ENCODE peak calls at places on chromosomes 3 and 15, in eight cellular contexts. B is right atrium auricular region, R is foreskin fibroblast, A is transverse colon, N is cardiac muscle cell, I is heart left ventricle, O is fibroblast of villous mesenchyme, L is A549. M is an unnamed sample.
A peak's percentile ranks its signal among the peaks of the same experiment; 100 is the strongest.

GRCh38 chr3:174329321-174329720 is 529.8 kb upstream of the NAALADL2 start:
- DNase-seq in B (no peak), R (peak; percentile 75), A (no peak), N (peak; percentile 55), I (no peak), O (no peak), L (no peak), M (peak; percentile 49)

GRCh38 chr15:51281368-51281967 is 56.9 kb downstream of the CYP19A1 start:
- DNase-seq in B (peak; percentile 74), R (peak; percentile 73), A (peak; percentile 62), N (peak; percentile 76), I (peak; percentile 57), O (peak; percentile 69), L (peak; percentile 65), M (peak; percentile 53)

GRCh38 chr15:58212909-58213526 is 74.8 kb downstream of the AQP9 start:
- DNase-seq in B (no peak), R (peak; percentile 71), A (no peak), N (peak; percentile 73), I (no peak), O (peak; percentile 56), L (peak; percentile 76), M (peak; percentile 46)

GRCh38 chr3:142318331-142318730 is 92.9 kb upstream of the GK5 start:
- DNase-seq in B (no peak), R (no peak), A (no peak), N (no peak), I (no peak), O (no peak), L (no peak), M (peak; percentile 20)

GRCh38 chr3:128487813-128488635 is 5.0 kb downstream of the GATA2 start:
- DNase-seq in B (peak; percentile 93), R (peak; percentile 95), A (peak; percentile 60), N (peak; percentile 93), I (peak; percentile 94), O (peak; percentile 93), L (peak; percentile 83), M (peak; percentile 70)

GRCh38 chr3:12799525-12800440 is 3.3 kb downstream of the CAND2 start:
- DNase-seq in B (no peak), R (no peak), A (no peak), N (no peak), I (no peak), O (no peak), L (no peak), M (no peak)

GRCh38 chr3:127012091-127012490 is 29.2 kb downstream of the PLXNA1 start:
- DNase-seq in B (no peak), R (no peak), A (no peak), N (peak; percentile 16), I (no peak), O (peak; percentile 13), L (no peak), M (no peak)

GRCh38 chr3:39639344-39640236 is 169.8 kb upstream of the MYRIP start:
- DNase-seq in B (peak; percentile 59), R (peak; percentile 97), A (no peak), N (peak; percentile 94), I (no peak), O (peak; percentile 91), L (peak; percentile 91), M (peak; percentile 93)

GRCh38 chr15:43133429-43134156 is at the start of gene TMEM62:
- DNase-seq in B (peak; percentile 85), R (peak; percentile 73), A (peak; percentile 92), N (peak; percentile 57), I (peak; percentile 87), O (peak; percentile 60), L (peak; percentile 68), M (peak; percentile 57)

GRCh38 chr3:9878700-9879099 is 1.4 kb downstream of the CIDEC start:
- DNase-seq in B (no peak), R (no peak), A (peak; percentile 72), N (peak; percentile 58), I (no peak), O (peak; percentile 13), L (peak; percentile 74), M (no peak)

GRCh38 chr3:63228677-63229076 is 49.4 kb upstream of the SYNPR start:
- DNase-seq in B (no peak), R (peak; percentile 64), A (no peak), N (peak; percentile 49), I (no peak), O (peak; percentile 37), L (peak; percentile 19), M (peak; percentile 31)

GRCh38 chr3:125087768-125088391 is 32.1 kb upstream of the HEG1 start:
- DNase-seq in B (no peak), R (peak; percentile 54), A (no peak), N (peak; percentile 53), I (no peak), O (peak; percentile 40), L (no peak), M (peak; percentile 49)

GRCh38 chr3:196128172-196128843 is 46.4 kb upstream of the TFRC start:
- DNase-seq in B (no peak), R (no peak), A (no peak), N (no peak), I (no peak), O (no peak), L (no peak), M (no peak)

GRCh38 chr15:76963596-76963995 is 31.3 kb upstream of the PSTPIP1 start:
- DNase-seq in B (no peak), R (no peak), A (no peak), N (no peak), I (no peak), O (no peak), L (no peak), M (no peak)

GRCh38 chr3:10389341-10389740 is 68.4 kb upstream of the SEC13 start:
- DNase-seq in B (no peak), R (no peak), A (no peak), N (no peak), I (no peak), O (no peak), L (no peak), M (no peak)

GRCh38 chr3:111694471-111694870 is 99.3 kb upstream of the ZBED2 start:
- DNase-seq in B (no peak), R (no peak), A (no peak), N (no peak), I (no peak), O (no peak), L (no peak), M (no peak)

GRCh38 chr3:111688190-111688800 is 93.1 kb upstream of the ZBED2 start:
- DNase-seq in B (no peak), R (no peak), A (no peak), N (no peak), I (no peak), O (no peak), L (no peak), M (no peak)

GRCh38 chr3:111692593-111693552 is 97.7 kb upstream of the ZBED2 start:
- DNase-seq in B (no peak), R (no peak), A (no peak), N (no peak), I (no peak), O (no peak), L (no peak), M (no peak)

GRCh38 chr3:111690242-111690641 is 95.1 kb upstream of the ZBED2 start:
- DNase-seq in B (no peak), R (peak; percentile 69), A (no peak), N (no peak), I (no peak), O (no peak), L (no peak), M (peak; percentile 78)

GRCh38 chr3:111691293-111691909 is 96.3 kb upstream of the ZBED2 start:
- DNase-seq in B (no peak), R (peak; percentile 79), A (no peak), N (peak; percentile 69), I (no peak), O (peak; percentile 62), L (peak; percentile 59), M (peak; percentile 60)
- TF ChIP-seq CTCF in B (no peak), R (peak; percentile 48), A (peak; percentile 41), N (peak; percentile 54), I (no peak), O (peak; percentile 61), L (peak; percentile 83), M (peak; percentile 53)

DNA sequence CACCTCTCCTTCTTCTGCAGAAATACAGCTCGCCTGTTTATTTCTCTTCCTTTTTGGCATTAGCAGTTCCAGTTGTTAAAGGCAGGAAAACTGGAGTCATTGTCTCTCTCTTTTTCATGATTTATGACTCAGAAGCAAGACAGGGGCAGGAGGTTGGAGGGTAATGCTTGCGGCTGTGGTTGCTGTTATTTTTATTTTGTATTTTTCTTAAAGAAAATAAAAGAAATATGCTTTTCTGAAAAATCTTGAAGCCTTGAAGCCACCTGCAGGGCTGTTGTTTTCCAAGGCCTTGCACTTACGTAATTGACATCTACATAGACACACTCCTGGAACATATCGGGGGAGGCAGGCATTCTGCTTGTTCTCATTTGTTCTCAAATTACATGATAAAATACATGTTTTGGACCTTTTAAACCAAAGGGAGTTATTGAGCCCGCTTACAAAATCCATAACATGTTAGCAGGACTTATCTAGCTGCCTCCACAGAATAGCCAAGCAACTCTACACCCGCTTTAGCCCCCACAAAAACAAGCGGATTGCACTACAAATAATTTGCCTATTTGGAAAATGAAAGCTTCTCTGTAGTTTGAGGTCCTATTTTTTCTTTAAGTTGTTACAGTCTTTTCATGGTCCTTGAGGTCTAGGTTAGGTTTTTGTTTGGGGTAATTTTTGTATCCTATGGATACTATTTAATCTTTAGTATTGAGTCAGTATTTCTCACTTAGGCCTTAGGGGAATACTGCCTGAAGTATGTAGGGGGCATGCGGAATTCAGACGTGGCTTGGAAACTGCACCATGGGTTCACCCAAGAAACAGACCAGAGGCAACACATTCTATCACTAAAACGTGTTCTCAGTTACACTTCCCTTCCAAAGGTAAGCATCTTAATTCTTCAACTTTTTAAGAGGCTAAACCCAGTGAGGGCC is 1004.5 kb upstream of the NR2F2 start:
- DNase-seq in B (no peak), R (peak; percentile 12), A (no peak), N (peak; percentile 59), I (no peak), O (peak; percentile 86), L (no peak), M (peak; percentile 74)
- H3K4me3 ChIP-seq in B (peak overlapping the region; percentile 56), R (peak overlapping the region; percentile 32), A (no peak overlapping the region), N (peak overlapping the region; percentile 32), I (peak overlapping the region; percentile 55), O (peak overlapping the region; percentile 51), L (no peak overlapping the region), M (peak overlapping the region; percentile 44)

GRCh38 chr3:52892290-52892624 is 5.1 kb downstream of the STIMATE start:
- DNase-seq in B (no peak), R (no peak), A (no peak), N (no peak), I (no peak), O (no peak), L (no peak), M (no peak)
- TF ChIP-seq CTCF in B (no peak), R (no peak), A (no peak), N (no peak), I (no peak), O (no peak), L (no peak), M (no peak)

DNA sequence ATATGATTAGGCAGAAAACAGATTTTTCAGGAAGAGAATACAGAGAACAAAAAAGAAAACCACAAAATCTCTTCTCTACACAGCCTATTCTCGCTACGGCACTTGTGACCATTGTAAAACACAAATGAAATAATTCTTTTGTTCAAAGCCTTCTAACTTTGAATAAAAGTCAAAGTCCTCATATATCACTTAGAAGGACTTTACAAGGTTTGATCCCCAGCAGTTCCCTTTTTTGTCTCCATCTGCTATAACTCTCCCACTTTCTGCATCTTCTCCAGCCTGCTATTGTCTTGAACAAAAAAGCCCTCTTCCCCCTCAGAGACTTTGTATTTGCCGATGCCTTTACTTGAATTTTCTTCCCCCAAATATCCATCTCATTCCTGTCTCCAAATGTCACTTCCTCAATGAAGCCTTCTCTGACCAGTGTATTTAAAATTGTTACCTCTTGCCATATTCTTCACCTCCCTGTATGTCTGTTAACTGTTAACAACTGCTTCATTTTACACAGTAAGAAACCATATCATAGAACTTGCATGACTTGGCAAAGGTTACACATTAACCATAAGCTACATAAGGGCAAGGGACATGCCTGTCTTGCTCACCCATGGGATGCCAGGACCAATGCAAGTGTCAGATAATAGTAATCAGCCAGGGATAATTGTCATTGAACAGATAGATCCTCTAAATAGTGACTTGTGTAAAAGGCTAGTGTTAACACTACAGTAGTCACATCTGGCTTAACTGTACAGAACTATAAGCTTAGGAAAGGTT is 122.4 kb downstream of the CBLB start:
- DNase-seq in B (no peak), R (no peak), A (no peak), N (no peak), I (no peak), O (no peak), L (peak; percentile 40), M (no peak)
- H3K4me3 ChIP-seq in B (no peak overlapping the region), R (no peak overlapping the region), A (no peak overlapping the region), N (no peak overlapping the region), I (no peak overlapping the region), O (no peak overlapping the region), L (no peak overlapping the region), M (no peak overlapping the region)

M was measured in astrocyte of the spinal cord.